ENCODE peak calls at places on chromosomes 16 and 17, in eight cellular contexts. V is fibroblast of mammary gland, U is brain microvascular endothelial cell, S is fibroblast of villous mesenchyme, Q is epithelial cell of esophagus, H is NB4, R is GM23338, O is neural progenitor cell. X is an unnamed sample.
A peak's percentile ranks its signal among the peaks of the same experiment; 100 is the strongest.

GRCh38 chr17:77591231-77591785 is 367.2 kb upstream of the TNRC6C start:
- DNase-seq in V (no peak), U (no peak), S (no peak), Q (peak; percentile 69), H (no peak), R (no peak), O (no peak), X (no peak)

GRCh38 chr17:67245694-67246397 is 850 bp upstream of the HELZ start:
- DNase-seq in V (no peak), U (no peak), S (no peak), Q (peak; percentile 44), H (peak; percentile 55), R (peak; percentile 94), O (peak; percentile 94), X (no peak)

GRCh38 chr17:40551091-40551873 is 14.0 kb downstream of the CCR7 start:
- DNase-seq in V (peak; percentile 100), U (peak; percentile 98), S (peak; percentile 100), Q (peak; percentile 78), H (peak; percentile 39), R (no peak), O (no peak), X (peak; percentile 100)

GRCh38 chr17:30219833-30220232 is 15.7 kb downstream of the SLC6A4 start:
- DNase-seq in V (no peak), U (no peak), S (no peak), Q (no peak), H (no peak), R (no peak), O (no peak), X (no peak)

GRCh38 chr16:89697161-89697615 is 4.3 kb downstream of the SPATA2L start:
- DNase-seq in V (no peak), U (no peak), S (no peak), Q (no peak), H (peak; percentile 14), R (no peak), O (no peak), X (no peak)

GRCh38 chr17:51164911-51165679 is 1.1 kb upstream of the NME2 start:
- DNase-seq in V (no peak), U (no peak), S (no peak), Q (no peak), H (peak; percentile 36), R (peak; percentile 43), O (peak; percentile 50), X (no peak)

GRCh38 chr16:84111481-84111880 is 5.3 kb downstream of the MBTPS1 start:
- DNase-seq in V (no peak), U (no peak), S (no peak), Q (no peak), H (no peak), R (no peak), O (no peak), X (no peak)

GRCh38 chr17:16872836-16873653 is 98.9 kb downstream of the TNFRSF13B start:
- DNase-seq in V (peak; percentile 13), U (no peak), S (peak; percentile 13), Q (peak; percentile 24), H (peak; percentile 62), R (peak; percentile 79), O (peak; percentile 71), X (no peak)

GRCh38 chr16:62720651-62721050 is 684.4 kb upstream of the CDH8 start:
- DNase-seq in V (no peak), U (no peak), S (no peak), Q (no peak), H (no peak), R (no peak), O (no peak), X (no peak)

GRCh38 chr16:88777801-88778415 is 7.1 kb downstream of the PIEZO1 start:
- DNase-seq in V (no peak), U (no peak), S (no peak), Q (no peak), H (no peak), R (peak; percentile 66), O (peak; percentile 67), X (no peak)

GRCh38 chr16:75861981-75862380 is 135.7 kb upstream of the CPHXL start:
- DNase-seq in V (no peak), U (no peak), S (no peak), Q (no peak), H (no peak), R (no peak), O (no peak), X (no peak)
- H3K4me3 ChIP-seq in V (no peak overlapping the region), U (no peak overlapping the region), S (no peak overlapping the region), Q (no peak overlapping the region), H (no peak overlapping the region), R (no peak overlapping the region), O (no peak overlapping the region), X (no peak overlapping the region)

GRCh38 chr17:73203788-73204479 is 11.1 kb downstream of the COG1 start:
- DNase-seq in V (no peak), U (no peak), S (no peak), Q (no peak), H (no peak), R (no peak), O (no peak), X (no peak)

GRCh38 chr17:73201215-73202069 is 8.6 kb downstream of the COG1 start:
- DNase-seq in V (peak; percentile 49), U (no peak), S (no peak), Q (no peak), H (peak; percentile 23), R (no peak), O (no peak), X (no peak)

GRCh38 chr17:73200476-73200875 is 7.6 kb downstream of the COG1 start:
- DNase-seq in V (no peak), U (no peak), S (no peak), Q (no peak), H (no peak), R (no peak), O (no peak), X (no peak)

GRCh38 chr17:73205326-73205980 is 12.6 kb downstream of the COG1 start:
- DNase-seq in V (no peak), U (no peak), S (no peak), Q (no peak), H (no peak), R (no peak), O (no peak), X (no peak)

DNA sequence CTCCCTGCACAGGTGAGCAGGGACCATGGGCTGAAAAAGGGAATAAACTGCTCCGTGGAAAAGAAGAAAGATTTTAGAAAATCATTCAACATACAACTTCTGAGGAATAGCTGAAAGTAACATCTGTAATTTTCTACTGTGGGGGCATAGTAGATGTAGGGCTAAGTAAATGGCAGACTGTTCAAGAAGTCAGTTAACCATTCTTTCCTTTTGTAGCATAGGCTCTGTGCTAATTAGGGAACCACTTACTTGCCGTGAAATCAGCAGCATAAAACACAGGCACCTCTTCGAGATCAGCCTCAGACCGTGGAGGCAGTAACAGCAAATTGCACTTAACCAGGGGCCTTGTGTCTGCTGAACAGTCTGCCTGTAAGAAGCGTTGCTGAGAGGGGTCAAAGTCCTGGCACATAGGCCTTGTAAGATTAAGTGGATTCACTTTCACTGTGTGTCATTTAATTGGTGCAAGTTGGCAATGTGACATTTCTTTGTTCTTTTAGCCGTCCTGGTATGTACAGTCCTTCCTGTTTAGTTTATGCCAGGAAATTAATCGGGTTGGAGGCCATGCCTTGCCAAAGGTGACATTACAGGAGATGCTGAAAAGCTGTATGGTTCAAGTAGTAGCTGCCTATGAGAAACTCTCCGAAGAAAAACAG is 10.4 kb downstream of the COG1 start:
- DNase-seq in V (no peak), U (no peak), S (no peak), Q (no peak), H (no peak), R (no peak), O (no peak), X (peak; percentile 51)
- TF ChIP-seq CTCF in V (no peak), U (no peak), S (no peak), Q (no peak), H (no peak), R (no peak), O (no peak), X (no peak)

GRCh38 chr17:75812096-75813001 is 27.7 kb downstream of the UNK start:
- DNase-seq in V (no peak), U (no peak), S (no peak), Q (no peak), H (no peak), R (no peak), O (no peak), X (no peak)

GRCh38 chr17:75813081-75814020 is 28.7 kb downstream of the UNK start:
- DNase-seq in V (no peak), U (no peak), S (no peak), Q (no peak), H (no peak), R (no peak), O (no peak), X (no peak)

GRCh38 chr17:75815399-75815798 is 28.8 kb downstream of the UNC13D start:
- DNase-seq in V (no peak), U (no peak), S (no peak), Q (no peak), H (no peak), R (no peak), O (no peak), X (no peak)

GRCh38 chr17:75814900-75815373 is 29.3 kb downstream of the UNC13D start:
- DNase-seq in V (peak; percentile 76), U (peak; percentile 74), S (peak; percentile 51), Q (peak; percentile 92), H (no peak), R (no peak), O (no peak), X (peak; percentile 59)

GRCh38 chr17:75814021-75814395 is 29.4 kb downstream of the UNK start:
- DNase-seq in V (no peak), U (no peak), S (no peak), Q (no peak), H (no peak), R (no peak), O (no peak), X (no peak)
- H3K4me3 ChIP-seq in V (no peak overlapping the region), U (no peak overlapping the region), S (no peak overlapping the region), Q (no peak overlapping the region), H (no peak overlapping the region), R (no peak overlapping the region), O (no peak overlapping the region), X (no peak overlapping the region)

GRCh38 chr17:81187586-81188490 is 21.8 kb upstream of the AATK start:
- DNase-seq in V (no peak), U (no peak), S (no peak), Q (no peak), H (peak; percentile 88), R (no peak), O (no peak), X (no peak)

GRCh38 chr17:81184596-81184995 is 18.6 kb upstream of the AATK start:
- DNase-seq in V (no peak), U (no peak), S (no peak), Q (no peak), H (no peak), R (peak; percentile 45), O (peak; percentile 66), X (no peak)

GRCh38 chr17:81188491-81188840 is 22.4 kb upstream of the AATK start:
- DNase-seq in V (no peak), U (no peak), S (no peak), Q (no peak), H (no peak), R (no peak), O (no peak), X (no peak)

GRCh38 chr17:81187120-81187519 is 21.1 kb upstream of the AATK start:
- DNase-seq in V (no peak), U (no peak), S (no peak), Q (no peak), H (no peak), R (no peak), O (no peak), X (no peak)

DNA sequence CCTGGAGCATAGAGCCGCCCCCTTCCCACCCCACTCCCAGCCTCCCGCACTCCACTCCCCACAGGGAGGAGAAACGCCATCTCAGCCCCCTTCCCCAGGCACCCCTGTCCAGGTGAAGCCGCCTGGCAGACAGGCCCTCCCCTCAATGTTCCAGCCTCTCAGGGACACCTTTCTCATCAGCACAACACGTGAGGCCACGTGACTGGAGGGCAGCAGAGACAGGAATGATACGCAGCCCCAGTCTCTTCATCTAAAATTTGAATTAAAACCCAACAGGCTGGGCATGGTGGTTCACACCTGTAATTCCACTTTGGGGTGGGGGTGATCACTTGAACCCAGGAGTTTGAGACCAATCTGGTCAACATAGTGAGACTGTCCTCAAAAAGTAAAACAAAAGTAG is 20.2 kb upstream of the AATK start:
- DNase-seq in V (no peak), U (no peak), S (no peak), Q (no peak), H (no peak), R (no peak), O (no peak), X (no peak)
- TF ChIP-seq CTCF in V (no peak), U (no peak), S (no peak), Q (no peak), H (no peak), R (no peak), O (no peak), X (no peak)